ENCODE peak calls at places on chromosomes 16 and 17, in four cellular contexts. Y is DMS 273 treated with DMSO at 0.1 percent for 48 hours; T is AG04450; W is activated CD4-positive, alpha-beta T cell treated with anti-CD3 and anti-CD28 coated beads for 48 hours. F is an unnamed sample.

GRCh38 chr16:75957870-75958269 is 231.6 kb upstream of the CPHXL start:
- DNase-seq in Y (no peak), T (no peak), W (no peak), F (no peak)

GRCh38 chr16:75244844-75245758 is 6.3 kb downstream of the BCAR1 start:
- DNase-seq in Y (no peak), T (peak; percentile 96), W (no peak), F (peak; percentile 54)

GRCh38 chr16:78249056-78249455 is 149.6 kb downstream of the WWOX start:
- DNase-seq in Y (no peak), T (no peak), W (no peak), F (no peak)

GRCh38 chr16:58589311-58589890 is 40.2 kb downstream of the CNOT1 start:
- DNase-seq in Y (no peak), T (no peak), W (no peak), F (no peak)

GRCh38 chr17:80779336-80779735 is 212.3 kb upstream of the CHMP6 start:
- DNase-seq in Y (no peak), T (no peak), W (no peak), F (no peak)

GRCh38 chr16:58753711-58754134 is 19.6 kb upstream of the GOT2 start:
- DNase-seq in Y (no peak), T (no peak), W (no peak), F (no peak)

GRCh38 chr17:65698381-65699061 is 137.1 kb upstream of the AXIN2 start:
- DNase-seq in Y (no peak), T (peak; percentile 34), W (no peak), F (no peak)

GRCh38 chr16:24834459-24835335 is 11.1 kb upstream of the SLC5A11 start:
- DNase-seq in Y (peak; percentile 16), T (no peak), W (no peak), F (peak; percentile 41)

GRCh38 chr16:50251375-50252081 is 14.8 kb upstream of the ADCY7 start:
- DNase-seq in Y (no peak), T (peak; percentile 46), W (no peak), F (no peak)

GRCh38 chr16:56950881-56951771 is 10.6 kb upstream of the CETP start:
- DNase-seq in Y (peak; percentile 43), T (no peak), W (peak; percentile 81), F (peak; percentile 79)

F was measured in BE2C.